ENCODE peak calls at places on chromosomes 12 and 14, in six cellular contexts. J is ovary, T is mesenchymal stem cell, L is psoas muscle, D is fibroblast of pulmonary artery, W is cardiac fibroblast. N is an unnamed sample.

GRCh38 chr14:59363545-59364226 is 101.5 kb downstream of the GPR135 start:
- DNase-seq in J (no peak), T (no peak), L (no peak), D (peak), W (peak), N (peak)

GRCh38 chr14:58547649-58548048 is 90.1 kb upstream of the DACT1 start:
- DNase-seq in J (no peak), T (no peak), L (no peak), D (no peak), W (no peak), N (no peak)

GRCh38 chr14:63852817-63853730 is at the start of gene SYNE2:
- DNase-seq in J (peak), T (peak), L (peak), D (peak), W (peak), N (peak)

GRCh38 chr14:64200170-64200569 is 94.0 kb downstream of the ESR2 start:
- DNase-seq in J (peak), T (peak), L (no peak), D (no peak), W (peak), N (no peak)

GRCh38 chr14:75298187-75298985 is 19.8 kb downstream of the FOS start:
- DNase-seq in J (peak), T (no peak), L (peak), D (peak), W (peak), N (no peak)

GRCh38 chr12:78002878-78003277 is 172.2 kb downstream of the NAV3 start:
- DNase-seq in J (no peak), T (no peak), L (no peak), D (peak), W (peak), N (peak)

GRCh38 chr12:52182456-52182855 is 9.4 kb downstream of the KRT80 start:
- DNase-seq in J (no peak), T (peak), L (no peak), D (no peak), W (no peak), N (no peak)

GRCh38 chr14:96349286-96350075 is 13.7 kb downstream of the ATG2B start:
- DNase-seq in J (no peak), T (no peak), L (no peak), D (no peak), W (peak), N (peak)

GRCh38 chr12:9870311-9870866 is 1.2 kb upstream of the CLEC2B start:
- DNase-seq in J (no peak), T (peak), L (no peak), D (peak), W (peak), N (no peak)

GRCh38 chr12:113162102-113163029 is 12.8 kb downstream of the CFAP73 start:
- DNase-seq in J (no peak), T (peak), L (no peak), D (peak), W (peak), N (no peak)

GRCh38 chr12:92123780-92124707 is 21.6 kb downstream of the BTG1 start:
- DNase-seq in J (no peak), T (no peak), L (no peak), D (no peak), W (no peak), N (no peak)

GRCh38 chr14:76546426-76547221 is 170.7 kb downstream of the ESRRB start:
- DNase-seq in J (no peak), T (no peak), L (no peak), D (no peak), W (no peak), N (peak)

GRCh38 chr12:103800252-103800771 is 40.7 kb downstream of the NT5DC3 start:
- DNase-seq in J (peak), T (no peak), L (peak), D (peak), W (peak), N (no peak)

GRCh38 chr12:4451694-4452093 is 6.1 kb upstream of the FGF6 start:
- DNase-seq in J (no peak), T (no peak), L (no peak), D (no peak), W (no peak), N (no peak)

GRCh38 chr12:131850856-131851559 is 22.8 kb downstream of the MMP17 start:
- DNase-seq in J (no peak), T (no peak), L (no peak), D (no peak), W (no peak), N (no peak)

GRCh38 chr12:5201554-5202243 is 158.0 kb downstream of the KCNA5 start:
- DNase-seq in J (no peak), T (peak), L (peak), D (no peak), W (no peak), N (no peak)

GRCh38 chr12:93318720-93319522 is 58.8 kb upstream of the NUDT4 start:
- DNase-seq in J (no peak), T (no peak), L (no peak), D (no peak), W (no peak), N (peak)

GRCh38 chr12:14952295-14952995 is 9.0 kb downstream of the ARHGDIB start:
- DNase-seq in J (peak), T (peak), L (no peak), D (peak), W (peak), N (peak)

GRCh38 chr12:52151859-52152783 is 39.7 kb downstream of the KRT80 start:
- DNase-seq in J (peak), T (peak), L (peak), D (peak), W (peak), N (peak)

GRCh38 chr14:68176687-68177086 is 357.1 kb downstream of the RAD51B start:
- DNase-seq in J (no peak), T (no peak), L (no peak), D (no peak), W (no peak), N (no peak)

GRCh38 chr12:27861428-27862167 is 81.6 kb upstream of the MANSC4 start:
- DNase-seq in J (peak), T (peak), L (no peak), D (peak), W (peak), N (no peak)

GRCh38 chr14:101733211-101733610 is 28.3 kb upstream of the PPP2R5C start:
- DNase-seq in J (no peak), T (peak), L (no peak), D (peak), W (peak), N (peak)

GRCh38 chr12:95538656-95539055 is 12.6 kb downstream of the USP44 start:
- DNase-seq in J (no peak), T (no peak), L (no peak), D (no peak), W (no peak), N (no peak)

GRCh38 chr12:9372202-9372601 is 164.0 kb upstream of the PZP start:
- DNase-seq in J (no peak), T (no peak), L (no peak), D (no peak), W (peak), N (peak)

GRCh38 chr12:26499979-26500640 is 304.7 kb downstream of the SSPN start:
- DNase-seq in J (no peak), T (no peak), L (no peak), D (no peak), W (peak), N (no peak)

GRCh38 chr12:12900786-12901157 is 9.4 kb downstream of the GPRC5A start:
- DNase-seq in J (no peak), T (no peak), L (no peak), D (no peak), W (no peak), N (no peak)

GRCh38 chr12:121170581-121171260 is 38.0 kb downstream of the P2RX7 start:
- DNase-seq in J (no peak), T (peak), L (no peak), D (no peak), W (no peak), N (peak)

GRCh38 chr12:13173537-13173936 is 23.0 kb upstream of the EMP1 start:
- DNase-seq in J (peak), T (peak), L (peak), D (peak), W (peak), N (peak)

GRCh38 chr12:9319842-9320173 is 111.6 kb upstream of the PZP start:
- DNase-seq in J (no peak), T (no peak), L (no peak), D (no peak), W (no peak), N (peak)

GRCh38 chr12:129486931-129487330 is 416.9 kb downstream of the TMEM132D start:
- DNase-seq in J (no peak), T (no peak), L (no peak), D (no peak), W (no peak), N (no peak)

GRCh38 chr12:68451261-68452091 is 119.3 kb upstream of the MDM1 start:
- DNase-seq in J (peak), T (peak), L (no peak), D (peak), W (peak), N (peak)

GRCh38 chr14:61385002-61385685 is 63.8 kb downstream of the PRKCH start:
- DNase-seq in J (no peak), T (no peak), L (no peak), D (no peak), W (no peak), N (no peak)

GRCh38 chr14:71318097-71318459 is 410.8 kb downstream of the PCNX1 start:
- DNase-seq in J (no peak), T (no peak), L (no peak), D (no peak), W (no peak), N (no peak)

GRCh38 chr12:1207276-1207675 is 216.3 kb downstream of the ERC1 start:
- DNase-seq in J (no peak), T (no peak), L (no peak), D (no peak), W (no peak), N (no peak)

GRCh38 chr12:12563529-12563928 is 866 bp upstream of the DUSP16 start:
- DNase-seq in J (peak), T (peak), L (no peak), D (peak), W (peak), N (peak)

GRCh38 chr14:89378119-89378518 is 38.9 kb downstream of the FOXN3 start:
- DNase-seq in J (no peak), T (peak), L (no peak), D (peak), W (no peak), N (peak)

GRCh38 chr12:88650715-88651114 is 70.4 kb upstream of the KITLG start:
- DNase-seq in J (no peak), T (peak), L (no peak), D (peak), W (peak), N (peak)

GRCh38 chr12:69982081-69982480 is 157.1 kb downstream of the MYRFL start:
- DNase-seq in J (no peak), T (no peak), L (no peak), D (peak), W (peak), N (no peak)

GRCh38 chr12:121812320-121812871 is 8.6 kb downstream of the SETD1B start:
- DNase-seq in J (peak), T (peak), L (peak), D (peak), W (peak), N (no peak)

DNA sequence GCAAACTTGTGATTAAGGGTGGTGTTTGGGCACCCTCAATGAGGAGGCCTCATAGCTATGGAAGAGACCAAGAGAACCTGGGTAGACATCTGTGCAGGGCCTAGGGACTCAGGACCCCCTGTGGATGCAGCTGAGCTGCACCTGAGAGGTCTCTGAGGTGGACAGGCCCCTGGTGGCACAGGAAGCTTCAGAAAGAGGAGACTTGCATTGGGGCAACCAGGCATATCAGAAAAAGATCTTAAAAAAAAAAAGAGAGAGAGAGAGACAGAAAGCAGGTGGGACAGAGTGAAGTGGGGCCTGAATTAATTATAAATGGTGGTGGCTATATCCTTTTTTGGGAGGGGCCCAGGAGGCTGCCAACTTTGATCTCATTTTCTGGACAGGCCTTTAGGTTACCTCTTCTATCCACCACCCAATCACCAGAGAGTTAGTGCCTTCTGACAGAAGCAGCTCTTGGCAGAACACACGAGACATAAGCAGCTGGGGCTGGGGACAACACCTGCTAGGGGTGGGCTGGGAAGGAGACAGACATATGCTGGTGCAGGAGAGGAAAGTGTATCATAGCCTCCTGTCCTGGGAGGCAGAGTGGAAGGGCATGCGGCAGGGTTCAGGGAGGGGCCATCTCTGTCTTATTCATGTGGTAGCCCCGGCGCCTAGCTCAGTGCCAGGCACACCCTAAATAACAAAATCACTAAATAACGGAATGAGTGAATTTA is 46.6 kb upstream of the ATP23 start:
- DNase-seq in J (no peak), T (no peak), L (no peak), D (no peak), W (peak), N (no peak)
- H3K4me3 ChIP-seq in J (peak), T (no peak), L (peak), D (peak), W (no peak), N (no peak)

DNA sequence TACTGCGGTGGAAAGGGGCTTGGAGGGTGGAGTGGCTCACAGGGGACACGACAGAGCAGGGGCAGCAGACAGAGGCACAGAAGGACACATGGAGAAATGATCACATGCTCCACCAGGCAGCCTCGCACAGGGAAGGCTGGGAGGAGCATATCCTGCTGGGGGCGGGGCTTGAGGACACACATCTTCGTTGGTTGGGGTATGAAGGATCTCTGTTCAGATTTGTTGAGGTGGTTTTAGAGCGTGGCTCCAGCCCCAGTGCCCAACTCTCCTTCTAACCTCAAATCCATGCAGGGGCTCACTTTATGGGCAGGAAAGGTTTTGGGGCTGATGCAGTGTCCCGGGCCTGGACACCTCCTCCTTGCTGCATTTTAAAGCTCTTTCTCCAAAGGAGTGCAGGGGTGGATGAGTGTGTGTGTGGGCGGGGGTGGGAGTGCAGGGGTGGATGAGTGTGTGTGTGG is 741 bp upstream of the P3H3 start:
- DNase-seq in J (peak), T (peak), L (peak), D (peak), W (peak), N (peak)
- H3K4me3 ChIP-seq in J (peak), T (no peak), L (no peak), D (peak), W (peak), N (no peak)

DNA sequence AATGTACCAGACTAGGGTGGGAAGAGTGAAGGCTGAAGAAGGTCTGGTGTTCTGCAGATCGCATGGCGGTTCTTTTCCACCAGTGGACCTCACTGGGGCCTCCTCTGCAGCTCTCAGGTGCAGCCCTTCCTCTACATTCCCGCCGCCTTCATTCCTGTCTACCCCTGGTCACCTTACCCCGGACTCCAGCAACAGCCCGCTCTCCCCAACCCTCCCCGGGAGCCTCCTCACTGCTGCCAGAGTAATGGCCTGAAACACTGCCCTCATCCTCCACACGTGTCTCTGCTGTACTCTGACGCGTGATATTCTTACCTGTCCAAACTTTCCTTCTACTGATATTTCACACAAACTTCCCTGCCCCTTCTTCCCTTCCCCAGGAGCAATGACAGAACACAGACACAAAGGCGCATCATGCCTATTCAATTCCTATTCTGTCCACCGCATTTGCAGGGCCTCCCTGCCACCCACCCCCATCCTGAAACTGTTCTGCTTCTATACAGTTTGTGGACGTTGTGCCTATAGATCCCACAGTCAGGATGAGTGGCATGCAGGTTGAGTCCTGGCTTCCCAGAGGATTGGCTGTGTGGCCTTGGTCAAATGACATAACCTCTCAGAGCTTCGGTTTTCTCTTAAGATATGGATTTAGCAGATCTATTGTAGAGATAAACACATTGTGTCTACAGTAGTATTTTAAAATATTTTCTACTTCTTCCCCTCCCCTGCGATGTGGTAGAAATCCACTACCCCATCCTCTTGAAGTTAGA is 1.7 kb upstream of the NUAK1 start:
- DNase-seq in J (peak), T (no peak), L (peak), D (no peak), W (no peak), N (no peak)
- H3K4me3 ChIP-seq in J (peak), T (peak), L (peak), D (peak), W (peak), N (peak)

GRCh38 chr14:88322505-88323085 is 474 bp downstream of the KCNK10 start:
- DNase-seq in J (no peak), T (no peak), L (no peak), D (no peak), W (no peak), N (no peak)
- H3K4me3 ChIP-seq in J (no peak), T (no peak), L (peak), D (no peak), W (peak), N (no peak)

GRCh38 chr12:64611430-64612286 is 1.4 kb downstream of the RASSF3 start:
- DNase-seq in J (peak), T (peak), L (peak), D (peak), W (peak), N (no peak)

GRCh38 chr12:64610660-64611429 is 550 bp downstream of the RASSF3 start:
- DNase-seq in J (peak), T (peak), L (peak), D (peak), W (peak), N (no peak)

GRCh38 chr12:64610092-64610659 is at the start of gene RASSF3:
- DNase-seq in J (peak), T (peak), L (peak), D (peak), W (peak), N (no peak)

GRCh38 chr12:64609543-64610091 is 678 bp upstream of the RASSF3 start:
- DNase-seq in J (no peak), T (peak), L (no peak), D (peak), W (peak), N (no peak)

GRCh38 chr12:64608901-64609542 is 1.3 kb upstream of the RASSF3 start:
- DNase-seq in J (peak), T (peak), L (no peak), D (peak), W (peak), N (peak)
- H3K4me3 ChIP-seq in J (peak), T (no peak), L (peak), D (peak), W (peak), N (peak)

GRCh38 chr14:36663404-36664321 is 2.0 kb downstream of the PAX9 start:
- DNase-seq in J (no peak), T (peak), L (peak), D (no peak), W (no peak), N (peak)

GRCh38 chr14:36665887-36666415 is 4.3 kb downstream of the PAX9 start:
- DNase-seq in J (no peak), T (no peak), L (no peak), D (no peak), W (no peak), N (no peak)

GRCh38 chr14:36664322-36665193 is 2.9 kb downstream of the PAX9 start:
- DNase-seq in J (no peak), T (no peak), L (no peak), D (no peak), W (no peak), N (no peak)

GRCh38 chr14:36667679-36668078 is 6.0 kb downstream of the PAX9 start:
- DNase-seq in J (no peak), T (no peak), L (no peak), D (no peak), W (no peak), N (no peak)

GRCh38 chr14:36666416-36667206 is 5.0 kb downstream of the PAX9 start:
- DNase-seq in J (no peak), T (no peak), L (no peak), D (no peak), W (no peak), N (no peak)
- H3K4me3 ChIP-seq in J (no peak), T (peak), L (peak), D (no peak), W (no peak), N (no peak)